ENCODE peak calls at places on chromosomes 16 and 17, in five cellular contexts. I is islet precursor cell; M is PC-9; P is stimulated activated CD8-positive, alpha-beta memory T cell treated with anti-CD3 and anti-CD28 coated beads, Interleukin-4, amount 100 ng/mL, for 24 hours; B is HFFc6. Y is an unnamed sample.

GRCh38 chr16:25107466-25107792 is 4.1 kb upstream of the LCMT1 start:
- DNase-seq in I (no peak), M (no peak), P (no peak), B (no peak), Y (no peak)

GRCh38 chr17:73042809-73043685 is 49.4 kb downstream of the SLC39A11 start:
- DNase-seq in I (no peak), M (no peak), P (no peak), B (no peak), Y (no peak)

GRCh38 chr17:43694081-43694870 is 32.6 kb upstream of the MEOX1 start:
- DNase-seq in I (peak; percentile 94), M (peak; percentile 68), P (peak; percentile 56), B (peak; percentile 68), Y (peak; percentile 77)

GRCh38 chr16:56382901-56383355 is 42.4 kb downstream of the AMFR start:
- DNase-seq in I (peak; percentile 84), M (peak; percentile 92), P (no peak), B (peak; percentile 4), Y (no peak)

GRCh38 chr17:36591434-36592315 is at the start of gene DHRS11:
- DNase-seq in I (peak; percentile 94), M (peak; percentile 53), P (peak; percentile 75), B (peak; percentile 57), Y (peak; percentile 73)

GRCh38 chr17:2056221-2057129 is 1.6 kb downstream of the HIC1 start:
- DNase-seq in I (peak; percentile 85), M (no peak), P (no peak), B (peak; percentile 56), Y (no peak)

GRCh38 chr17:17151055-17151454 is 55.1 kb downstream of the PLD6 start:
- DNase-seq in I (no peak), M (no peak), P (no peak), B (peak; percentile 93), Y (peak; percentile 93)

GRCh38 chr17:74900208-74900607 is 6.8 kb upstream of the FADS6 start:
- DNase-seq in I (peak; percentile 39), M (no peak), P (no peak), B (no peak), Y (no peak)

GRCh38 chr16:75794426-75794825 is 68.1 kb upstream of the CPHXL start:
- DNase-seq in I (no peak), M (no peak), P (no peak), B (no peak), Y (no peak)

GRCh38 chr17:67999291-67999911 is 3.1 kb upstream of the C17orf58 start:
- DNase-seq in I (peak; percentile 68), M (peak; percentile 92), P (no peak), B (peak; percentile 27), Y (no peak)

GRCh38 chr17:80036715-80037477 is 454 bp downstream of the CCDC40 start:
- DNase-seq in I (peak; percentile 90), M (no peak), P (peak; percentile 4), B (peak; percentile 5), Y (peak; percentile 22)

GRCh38 chr16:88073201-88073721 is 122.0 kb downstream of the BANP start:
- DNase-seq in I (no peak), M (no peak), P (no peak), B (no peak), Y (no peak)

GRCh38 chr17:79294459-79295071 is 219.9 kb downstream of the ENGASE start:
- DNase-seq in I (peak; percentile 95), M (no peak), P (peak; percentile 12), B (no peak), Y (peak; percentile 18)